ENCODE peak calls at places on chromosomes 4 and X, in nine cellular contexts. One of them, this sample, is unnamed.

GRCh38 chrX:48770296-48770695 is 8.7 kb downstream of the GLOD5 start:
- DNase-seq in thoracic aorta: no peak
- DNase-seq in ovary: no peak
- DNase-seq in H9: no peak
- DNase-seq in astrocyte of the spinal cord: no peak
- DNase-seq in psoas muscle: no peak
- DNase-seq in neural crest cell: no peak
- DNase-seq in keratinocyte: no peak
- DNase-seq in lower leg skin: no peak
- DNase-seq in this sample: no peak

GRCh38 chr4:182770259-182770968 is 146.8 kb downstream of the DCTD start:
- DNase-seq in H9: peak
- DNase-seq in psoas muscle: no peak
- DNase-seq in thoracic aorta: no peak
- DNase-seq in ovary: no peak
- DNase-seq in neural crest cell: no peak
- DNase-seq in astrocyte of the spinal cord: no peak
- DNase-seq in keratinocyte: no peak
- DNase-seq in lower leg skin: no peak
- DNase-seq in this sample: no peak

GRCh38 chrX:153765138-153766079 is 1.4 kb downstream of the PLXNB3 start:
- DNase-seq in thoracic aorta: no peak
- DNase-seq in astrocyte of the spinal cord: no peak
- DNase-seq in H9: peak
- DNase-seq in neural crest cell: peak
- DNase-seq in ovary: peak
- DNase-seq in lower leg skin: no peak
- DNase-seq in keratinocyte: no peak
- DNase-seq in psoas muscle: peak
- DNase-seq in this sample: no peak

GRCh38 chr4:140312101-140312500 is 61.3 kb upstream of the SCOC start:
- DNase-seq in H9: no peak
- DNase-seq in lower leg skin: no peak
- DNase-seq in psoas muscle: no peak
- DNase-seq in ovary: no peak
- DNase-seq in astrocyte of the spinal cord: no peak
- DNase-seq in neural crest cell: no peak
- DNase-seq in keratinocyte: no peak
- DNase-seq in thoracic aorta: no peak
- DNase-seq in this sample: no peak

GRCh38 chrX:47187106-47187677 is 6.4 kb upstream of the UBA1 start:
- DNase-seq in thoracic aorta: no peak
- DNase-seq in astrocyte of the spinal cord: no peak
- DNase-seq in neural crest cell: no peak
- DNase-seq in keratinocyte: no peak
- DNase-seq in lower leg skin: no peak
- DNase-seq in ovary: no peak
- DNase-seq in psoas muscle: no peak
- DNase-seq in H9: peak
- DNase-seq in this sample: no peak

GRCh38 chr4:25313194-25313895 is 771 bp downstream of the ZCCHC4 start:
- DNase-seq in ovary: no peak
- DNase-seq in thoracic aorta: no peak
- DNase-seq in lower leg skin: no peak
- DNase-seq in astrocyte of the spinal cord: no peak
- DNase-seq in H9: no peak
- DNase-seq in keratinocyte: no peak
- DNase-seq in neural crest cell: no peak
- DNase-seq in psoas muscle: no peak
- DNase-seq in this sample: no peak

GRCh38 chr4:16117164-16117563 is 33.3 kb upstream of the PROM1 start:
- DNase-seq in ovary: no peak
- DNase-seq in astrocyte of the spinal cord: no peak
- DNase-seq in neural crest cell: no peak
- DNase-seq in lower leg skin: peak
- DNase-seq in H9: peak
- DNase-seq in psoas muscle: no peak
- DNase-seq in keratinocyte: no peak
- DNase-seq in thoracic aorta: no peak
- DNase-seq in this sample: no peak

GRCh38 chr4:7390366-7390765 is 44.4 kb downstream of the PSAPL1 start:
- DNase-seq in H9: peak
- DNase-seq in ovary: no peak
- DNase-seq in neural crest cell: no peak
- DNase-seq in thoracic aorta: no peak
- DNase-seq in astrocyte of the spinal cord: no peak
- DNase-seq in lower leg skin: peak
- DNase-seq in keratinocyte: no peak
- DNase-seq in psoas muscle: no peak
- DNase-seq in this sample: no peak

GRCh38 chrX:111928457-111928856 is 52.5 kb downstream of the TRPC5OS start:
- DNase-seq in neural crest cell: no peak
- DNase-seq in H9: no peak
- DNase-seq in keratinocyte: no peak
- DNase-seq in astrocyte of the spinal cord: no peak
- DNase-seq in lower leg skin: no peak
- DNase-seq in thoracic aorta: no peak
- DNase-seq in ovary: no peak
- DNase-seq in psoas muscle: no peak
- DNase-seq in this sample: no peak

GRCh38 chr4:21304061-21304541 is 603.8 kb downstream of the PACRGL start:
- DNase-seq in astrocyte of the spinal cord: no peak
- DNase-seq in ovary: no peak
- DNase-seq in keratinocyte: no peak
- DNase-seq in thoracic aorta: no peak
- DNase-seq in psoas muscle: no peak
- DNase-seq in neural crest cell: peak
- DNase-seq in H9: peak
- DNase-seq in lower leg skin: no peak
- DNase-seq in this sample: peak

GRCh38 chrX:10015711-10016515 is 48.8 kb downstream of the CLDN34 start:
- DNase-seq in ovary: peak
- DNase-seq in keratinocyte: no peak
- DNase-seq in astrocyte of the spinal cord: no peak
- DNase-seq in thoracic aorta: no peak
- DNase-seq in neural crest cell: peak
- DNase-seq in psoas muscle: peak
- DNase-seq in H9: peak
- DNase-seq in lower leg skin: peak
- DNase-seq in this sample: peak

GRCh38 chrX:101394372-101394771 is 3.6 kb downstream of the RPL36A start:
- DNase-seq in neural crest cell: no peak
- DNase-seq in astrocyte of the spinal cord: no peak
- DNase-seq in keratinocyte: no peak
- DNase-seq in psoas muscle: no peak
- DNase-seq in lower leg skin: no peak
- DNase-seq in thoracic aorta: no peak
- DNase-seq in H9: no peak
- DNase-seq in ovary: no peak
- DNase-seq in this sample: no peak

GRCh38 chr4:106367072-106367471 is 1.5 kb downstream of the GIMD1 start:
- DNase-seq in neural crest cell: no peak
- DNase-seq in thoracic aorta: no peak
- DNase-seq in lower leg skin: no peak
- DNase-seq in astrocyte of the spinal cord: no peak
- DNase-seq in psoas muscle: no peak
- DNase-seq in keratinocyte: no peak
- DNase-seq in ovary: no peak
- DNase-seq in H9: no peak
- DNase-seq in this sample: no peak

GRCh38 chr4:10704050-10704810 is 19.7 kb upstream of the CLNK start:
- DNase-seq in ovary: no peak
- DNase-seq in neural crest cell: no peak
- DNase-seq in lower leg skin: no peak
- DNase-seq in astrocyte of the spinal cord: peak
- DNase-seq in psoas muscle: no peak
- DNase-seq in H9: no peak
- DNase-seq in keratinocyte: no peak
- DNase-seq in thoracic aorta: no peak
- DNase-seq in this sample: no peak

GRCh38 chr4:55927776-55928437 is 20.8 kb upstream of the CEP135 start:
- DNase-seq in H9: no peak
- DNase-seq in astrocyte of the spinal cord: no peak
- DNase-seq in neural crest cell: no peak
- DNase-seq in thoracic aorta: no peak
- DNase-seq in lower leg skin: no peak
- DNase-seq in psoas muscle: no peak
- DNase-seq in keratinocyte: no peak
- DNase-seq in ovary: no peak
- DNase-seq in this sample: no peak

GRCh38 chr4:177308125-177308524 is 1.5 kb upstream of the NEIL3 start:
- DNase-seq in thoracic aorta: no peak
- DNase-seq in H9: no peak
- DNase-seq in keratinocyte: no peak
- DNase-seq in psoas muscle: peak
- DNase-seq in astrocyte of the spinal cord: peak
- DNase-seq in neural crest cell: no peak
- DNase-seq in ovary: no peak
- DNase-seq in lower leg skin: no peak
- DNase-seq in this sample: no peak

GRCh38 chrX:41275661-41276609 is 58.0 kb upstream of the DDX3X start:
- DNase-seq in ovary: peak
- DNase-seq in psoas muscle: peak
- DNase-seq in neural crest cell: peak
- DNase-seq in H9: peak
- DNase-seq in thoracic aorta: no peak
- DNase-seq in keratinocyte: no peak
- DNase-seq in astrocyte of the spinal cord: peak
- DNase-seq in lower leg skin: peak
- DNase-seq in this sample: peak

GRCh38 chr4:123503698-123504389 is 107.2 kb downstream of the SPRY1 start:
- DNase-seq in H9: no peak
- DNase-seq in neural crest cell: no peak
- DNase-seq in thoracic aorta: no peak
- DNase-seq in keratinocyte: no peak
- DNase-seq in psoas muscle: no peak
- DNase-seq in astrocyte of the spinal cord: no peak
- DNase-seq in lower leg skin: no peak
- DNase-seq in ovary: no peak
- DNase-seq in this sample: no peak

GRCh38 chr4:121943941-121944340 is 7.9 kb downstream of the TRPC3 start:
- DNase-seq in lower leg skin: no peak
- DNase-seq in neural crest cell: peak
- DNase-seq in psoas muscle: no peak
- DNase-seq in keratinocyte: no peak
- DNase-seq in astrocyte of the spinal cord: no peak
- DNase-seq in H9: peak
- DNase-seq in thoracic aorta: no peak
- DNase-seq in ovary: no peak
- DNase-seq in this sample: no peak
- TF ChIP-seq CTCF in lower leg skin: no peak
- TF ChIP-seq CTCF in neural crest cell: peak
- TF ChIP-seq CTCF in psoas muscle: no peak
- TF ChIP-seq CTCF in keratinocyte: peak
- TF ChIP-seq CTCF in astrocyte of the spinal cord: peak
- TF ChIP-seq CTCF in H9: peak
- TF ChIP-seq CTCF in thoracic aorta: no peak
- TF ChIP-seq CTCF in ovary: no peak
- TF ChIP-seq CTCF in this sample: peak

GRCh38 chr4:133355636-133356035 is 206.5 kb downstream of the PCDH10 start:
- DNase-seq in keratinocyte: no peak
- DNase-seq in ovary: no peak
- DNase-seq in psoas muscle: no peak
- DNase-seq in lower leg skin: no peak
- DNase-seq in thoracic aorta: no peak
- DNase-seq in astrocyte of the spinal cord: no peak
- DNase-seq in neural crest cell: no peak
- DNase-seq in H9: no peak
- DNase-seq in this sample: no peak
- TF ChIP-seq CTCF in keratinocyte: no peak
- TF ChIP-seq CTCF in ovary: no peak
- TF ChIP-seq CTCF in psoas muscle: no peak
- TF ChIP-seq CTCF in lower leg skin: no peak
- TF ChIP-seq CTCF in thoracic aorta: no peak
- TF ChIP-seq CTCF in astrocyte of the spinal cord: no peak
- TF ChIP-seq CTCF in neural crest cell: no peak
- TF ChIP-seq CTCF in H9: no peak
- TF ChIP-seq CTCF in this sample: no peak

GRCh38 chr4:156294577-156294976 is 340.9 kb upstream of the CTSO start:
- DNase-seq in H9: peak
- DNase-seq in ovary: no peak
- DNase-seq in neural crest cell: no peak
- DNase-seq in keratinocyte: no peak
- DNase-seq in psoas muscle: no peak
- DNase-seq in astrocyte of the spinal cord: peak
- DNase-seq in lower leg skin: no peak
- DNase-seq in thoracic aorta: no peak
- DNase-seq in this sample: no peak
- TF ChIP-seq CTCF in H9: peak
- TF ChIP-seq CTCF in ovary: no peak
- TF ChIP-seq CTCF in neural crest cell: peak
- TF ChIP-seq CTCF in keratinocyte: peak
- TF ChIP-seq CTCF in psoas muscle: peak
- TF ChIP-seq CTCF in astrocyte of the spinal cord: peak
- TF ChIP-seq CTCF in lower leg skin: no peak
- TF ChIP-seq CTCF in thoracic aorta: no peak
- TF ChIP-seq CTCF in this sample: peak

GRCh38 chrX:140050906-140051305 is 85.6 kb upstream of the CXorf66 start:
- DNase-seq in neural crest cell: peak
- DNase-seq in ovary: no peak
- DNase-seq in lower leg skin: no peak
- DNase-seq in thoracic aorta: no peak
- DNase-seq in keratinocyte: no peak
- DNase-seq in H9: no peak
- DNase-seq in astrocyte of the spinal cord: peak
- DNase-seq in psoas muscle: no peak
- DNase-seq in this sample: no peak
- TF ChIP-seq CTCF in neural crest cell: peak
- TF ChIP-seq CTCF in ovary: no peak
- TF ChIP-seq CTCF in lower leg skin: no peak
- TF ChIP-seq CTCF in thoracic aorta: no peak
- TF ChIP-seq CTCF in keratinocyte: peak
- TF ChIP-seq CTCF in H9: peak
- TF ChIP-seq CTCF in astrocyte of the spinal cord: peak
- TF ChIP-seq CTCF in psoas muscle: no peak
- TF ChIP-seq CTCF in this sample: peak

DNA sequence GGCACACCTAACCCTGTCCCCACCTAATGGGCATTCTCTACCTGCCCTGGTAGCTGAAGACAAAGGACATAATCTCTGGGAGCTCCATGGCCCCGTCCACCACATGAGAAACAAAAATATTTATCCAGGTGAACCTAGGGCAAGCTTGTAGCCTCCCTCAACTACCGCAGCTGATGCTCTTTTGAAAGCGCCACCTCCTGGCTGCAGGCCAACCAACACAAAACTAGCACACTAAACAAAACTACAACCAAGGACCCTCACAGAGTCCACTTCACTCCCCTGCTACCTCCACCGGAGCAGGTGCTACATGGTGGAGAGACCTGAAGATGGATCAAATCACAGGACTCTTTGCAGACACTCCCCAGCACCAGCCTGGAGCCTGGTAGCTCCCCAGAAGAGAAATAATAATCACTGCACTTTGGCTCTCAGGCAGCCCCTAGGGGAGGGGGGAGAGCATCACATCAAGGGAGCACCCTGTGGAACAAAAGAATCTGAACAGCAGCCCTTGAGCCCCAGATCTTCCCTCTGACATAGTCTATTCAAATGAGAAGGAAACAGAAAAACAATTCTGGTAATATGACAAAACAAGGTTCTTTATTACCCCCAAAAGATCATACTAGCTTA is 111.3 kb upstream of the ATP8A1 start:
- DNase-seq in H9: peak
- DNase-seq in astrocyte of the spinal cord: no peak
- DNase-seq in psoas muscle: no peak
- DNase-seq in keratinocyte: no peak
- DNase-seq in neural crest cell: no peak
- DNase-seq in thoracic aorta: no peak
- DNase-seq in lower leg skin: no peak
- DNase-seq in ovary: no peak
- DNase-seq in this sample: no peak
- TF ChIP-seq CTCF in H9: peak
- TF ChIP-seq CTCF in astrocyte of the spinal cord: no peak
- TF ChIP-seq CTCF in psoas muscle: no peak
- TF ChIP-seq CTCF in keratinocyte: no peak
- TF ChIP-seq CTCF in neural crest cell: peak
- TF ChIP-seq CTCF in thoracic aorta: no peak
- TF ChIP-seq CTCF in lower leg skin: no peak
- TF ChIP-seq CTCF in ovary: no peak
- TF ChIP-seq CTCF in this sample: peak

This sample was measured in progenitor cell of endocrine pancreas.